ENCODE peak calls at places on chromosomes 13 and 19, in five cellular contexts. E, M, I, W and U are unnamed samples.

GRCh38 chr13:69641773-69642172 is 465.9 kb upstream of the ATXN8OS start:
- DNase-seq in I (no peak), E (no peak), M (no peak), W (no peak), U (no peak)

GRCh38 chr19:50877338-50877737 is 4.1 kb downstream of the KLK2 start:
- DNase-seq in M (no peak), E (no peak), W (no peak), I (no peak), U (no peak)

GRCh38 chr13:69324109-69324886 is 783.3 kb upstream of the ATXN8OS start:
- DNase-seq in W (no peak), M (no peak), E (no peak), I (peak), U (peak)

GRCh38 chr13:51643882-51644281 is 59.6 kb downstream of the WDFY2 start:
- DNase-seq in E (no peak), I (peak), W (no peak), M (no peak), U (peak)

GRCh38 chr13:51645154-51645650 is 60.9 kb downstream of the WDFY2 start:
- DNase-seq in W (no peak), M (no peak), E (no peak), I (peak), U (no peak)

GRCh38 chr19:18300930-18301717 is 19.7 kb upstream of the JUND start:
- DNase-seq in E (no peak), W (no peak), M (no peak), I (peak), U (no peak)

GRCh38 chr19:31553844-31554215 is 204.6 kb upstream of the TSHZ3 start:
- DNase-seq in E (no peak), M (no peak), I (no peak), W (no peak), U (no peak)

GRCh38 chr19:594265-594870 is 4.7 kb downstream of the HCN2 start:
- DNase-seq in I (no peak), E (no peak), M (no peak), W (no peak), U (no peak)

GRCh38 chr13:80217614-80218456 is 123.1 kb downstream of the SPRY2 start:
- DNase-seq in I (peak), M (no peak), E (no peak), W (no peak), U (peak)

GRCh38 chr13:21318891-21319532 is 140.1 kb downstream of the ZDHHC20 start:
- DNase-seq in M (no peak), E (no peak), I (no peak), W (no peak), U (no peak)

GRCh38 chr13:89845874-89846273 is 1501.6 kb upstream of the MIR17HG start:
- DNase-seq in M (no peak), W (no peak), I (no peak), E (no peak), U (no peak)

GRCh38 chr13:83503424-83503823 is 378.9 kb downstream of the SLITRK1 start:
- DNase-seq in M (no peak), E (no peak), I (peak), W (no peak), U (peak)

GRCh38 chr13:49559006-49559405 is 26.4 kb downstream of the RCBTB1 start:
- DNase-seq in I (no peak), M (no peak), W (no peak), E (no peak), U (no peak)

GRCh38 chr19:13181747-13182388 is 31.7 kb downstream of the IER2 start:
- DNase-seq in I (peak), W (no peak), M (peak), E (peak), U (no peak)

GRCh38 chr19:29578349-29578748 is 27.7 kb upstream of the POP4 start:
- DNase-seq in W (no peak), E (no peak), I (no peak), M (no peak), U (no peak)

GRCh38 chr13:75641026-75641425 is 4.9 kb downstream of the LMO7 start:
- DNase-seq in E (no peak), M (no peak), I (no peak), W (no peak), U (no peak)

GRCh38 chr13:114127473-114128347 is 4.7 kb downstream of the RASA3 start:
- DNase-seq in W (no peak), I (no peak), E (no peak), M (no peak), U (no peak)

GRCh38 chr13:43424386-43424785 is 362.4 kb downstream of the ENOX1 start:
- DNase-seq in M (no peak), W (no peak), I (no peak), E (no peak), U (no peak)

GRCh38 chr13:95246292-95247082 is 54.8 kb downstream of the ABCC4 start:
- DNase-seq in I (peak), E (no peak), M (no peak), W (no peak), U (peak)

GRCh38 chr19:17790059-17790780 is 4.7 kb upstream of the B3GNT3 start:
- DNase-seq in E (no peak), W (no peak), M (no peak), I (no peak), U (no peak)

GRCh38 chr13:50613356-50613831 is 230.1 kb downstream of the DLEU7 start:
- DNase-seq in E (no peak), I (no peak), W (no peak), M (no peak), U (no peak)

GRCh38 chr13:32298695-32299094 is 16.5 kb downstream of the ZAR1L start:
- DNase-seq in W (no peak), I (no peak), M (no peak), E (no peak), U (no peak)

GRCh38 chr13:32585625-32586021 is 629 bp upstream of the PDS5B start:
- DNase-seq in W (no peak), E (no peak), M (no peak), I (no peak), U (no peak)

GRCh38 chr13:99717959-99718674 is 216.8 kb downstream of the TM9SF2 start:
- DNase-seq in E (no peak), I (no peak), W (no peak), M (no peak), U (no peak)

GRCh38 chr19:41264581-41265375 is 606 bp downstream of the HNRNPUL1 start:
- DNase-seq in M (no peak), I (peak), W (peak), E (peak), U (peak)

GRCh38 chr13:82751221-82751620 is 1131.1 kb downstream of the SLITRK1 start:
- DNase-seq in E (no peak), W (no peak), I (no peak), M (no peak), U (no peak)

GRCh38 chr13:20263393-20264044 is 31.4 kb upstream of the GJB6 start:
- DNase-seq in I (no peak), W (no peak), M (no peak), E (no peak), U (no peak)

GRCh38 chr19:15101479-15102082 is 5.6 kb upstream of the SYDE1 start:
- DNase-seq in I (peak), M (no peak), E (peak), W (peak), U (no peak)

GRCh38 chr19:7595466-7596133 is at the start of gene CAMSAP3:
- DNase-seq in M (peak), I (peak), E (peak), W (no peak), U (no peak)

GRCh38 chr19:42028304-42029216 is 34.5 kb upstream of the ATP1A3 start:
- DNase-seq in I (no peak), M (no peak), W (no peak), E (no peak), U (no peak)

GRCh38 chr13:32314968-32315254 is 252 bp downstream of the ZAR1L start:
- DNase-seq in E (peak), I (peak), W (peak), M (no peak), U (no peak)

GRCh38 chr19:3285647-3286176 is 61.3 kb downstream of the CELF5 start:
- DNase-seq in W (no peak), M (no peak), E (no peak), I (no peak), U (no peak)

GRCh38 chr19:53785196-53785889 is 38.8 kb downstream of the NLRP12 start:
- DNase-seq in M (no peak), I (no peak), E (no peak), W (no peak), U (peak)

GRCh38 chr13:39452412-39452811 is 150.6 kb downstream of the LHFPL6 start:
- DNase-seq in E (no peak), W (no peak), I (no peak), M (no peak), U (no peak)

GRCh38 chr13:52127783-52128702 is 830 bp downstream of the NEK5 start:
- DNase-seq in I (peak), W (peak), E (peak), M (peak), U (peak)

GRCh38 chr19:6064016-6064702 is 46.1 kb downstream of the RFX2 start:
- DNase-seq in M (no peak), W (no peak), I (peak), E (no peak), U (no peak)

GRCh38 chr13:87680298-87680697 is 9.1 kb downstream of the SLITRK5 start:
- DNase-seq in M (no peak), I (peak), E (no peak), W (no peak), U (peak)